ENCODE peak calls at places on chromosomes 1 and 21, in seven cellular contexts. L is astrocyte, K is kidney, Y is uterus, C is A549, N is psoas muscle, H is sigmoid colon. U is an unnamed sample.

GRCh38 chr1:41496080-41497055 is 11.9 kb upstream of the EDN2 start:
- DNase-seq in Y (peak; percentile 92), N (peak; percentile 97), K (peak; percentile 98), H (peak; percentile 97), L (peak; percentile 72), C (no peak), U (peak; percentile 85)

GRCh38 chr1:171643156-171643555 is 9.3 kb downstream of the MYOC start:
- DNase-seq in N (no peak), Y (no peak), L (no peak), H (no peak), C (no peak), K (no peak), U (no peak)

GRCh38 chr1:236603896-236604217 is 459 bp downstream of the HEATR1 start:
- DNase-seq in L (peak; percentile 47), N (no peak), C (peak; percentile 14), H (no peak), Y (no peak), K (no peak), U (peak; percentile 66)

GRCh38 chr1:3359346-3360157 is 94.9 kb upstream of the ARHGEF16 start:
- DNase-seq in H (no peak), N (no peak), C (no peak), Y (no peak), L (no peak), K (no peak), U (no peak)

GRCh38 chr21:38849776-38850175 is 44.0 kb downstream of the ETS2 start:
- DNase-seq in H (no peak), L (no peak), C (no peak), K (no peak), Y (no peak), N (no peak), U (no peak)

GRCh38 chr1:160129046-160129445 is 13.5 kb downstream of the ATP1A2 start:
- DNase-seq in K (peak; percentile 12), C (no peak), N (peak; percentile 81), L (peak; percentile 15), H (peak; percentile 33), Y (no peak), U (no peak)

GRCh38 chr1:181033128-181033798 is 520 bp upstream of the MR1 start:
- DNase-seq in L (no peak), C (no peak), K (no peak), Y (peak; percentile 40), H (peak; percentile 81), N (no peak), U (peak; percentile 33)

GRCh38 chr1:232624892-232625291 is 5.0 kb downstream of the SIPA1L2 start:
- DNase-seq in Y (no peak), N (no peak), L (peak; percentile 12), C (no peak), H (no peak), K (no peak), U (no peak)

GRCh38 chr1:59414406-59415133 is 117.7 kb downstream of the FGGY start:
- DNase-seq in L (peak; percentile 85), N (no peak), K (no peak), C (no peak), H (no peak), Y (no peak), U (no peak)

GRCh38 chr1:199089393-199090122 is 450.7 kb downstream of the PTPRC start:
- DNase-seq in H (no peak), C (no peak), Y (no peak), L (no peak), N (no peak), K (no peak), U (no peak)

GRCh38 chr1:220426989-220427388 is 100.9 kb upstream of the MARK1 start:
- DNase-seq in C (no peak), K (no peak), H (no peak), L (no peak), N (no peak), Y (no peak), U (peak; percentile 21)

GRCh38 chr1:44154049-44154448 is 12.6 kb upstream of the KLF18 start:
- DNase-seq in N (no peak), L (peak; percentile 12), Y (no peak), H (no peak), C (no peak), K (no peak), U (no peak)

GRCh38 chr1:44347280-44347679 is 7.8 kb downstream of the ERI3 start:
- DNase-seq in N (no peak), C (no peak), H (no peak), Y (no peak), K (no peak), L (peak; percentile 41), U (no peak)

GRCh38 chr1:154624756-154625643 is 17.0 kb upstream of the ADAR start:
- DNase-seq in K (no peak), N (no peak), Y (no peak), C (no peak), L (peak; percentile 97), H (no peak), U (no peak)

GRCh38 chr1:154628122-154628405 is 20.1 kb upstream of the ADAR start:
- DNase-seq in C (no peak), Y (no peak), N (no peak), H (no peak), L (no peak), K (no peak), U (no peak)

GRCh38 chr1:154626456-154627246 is 18.7 kb upstream of the ADAR start:
- DNase-seq in Y (no peak), N (no peak), C (no peak), L (no peak), K (no peak), H (no peak), U (peak; percentile 43)

GRCh38 chr1:154629160-154630073 is 21.4 kb upstream of the ADAR start:
- DNase-seq in Y (no peak), L (peak; percentile 32), C (no peak), H (no peak), K (no peak), N (no peak), U (no peak)

DNA sequence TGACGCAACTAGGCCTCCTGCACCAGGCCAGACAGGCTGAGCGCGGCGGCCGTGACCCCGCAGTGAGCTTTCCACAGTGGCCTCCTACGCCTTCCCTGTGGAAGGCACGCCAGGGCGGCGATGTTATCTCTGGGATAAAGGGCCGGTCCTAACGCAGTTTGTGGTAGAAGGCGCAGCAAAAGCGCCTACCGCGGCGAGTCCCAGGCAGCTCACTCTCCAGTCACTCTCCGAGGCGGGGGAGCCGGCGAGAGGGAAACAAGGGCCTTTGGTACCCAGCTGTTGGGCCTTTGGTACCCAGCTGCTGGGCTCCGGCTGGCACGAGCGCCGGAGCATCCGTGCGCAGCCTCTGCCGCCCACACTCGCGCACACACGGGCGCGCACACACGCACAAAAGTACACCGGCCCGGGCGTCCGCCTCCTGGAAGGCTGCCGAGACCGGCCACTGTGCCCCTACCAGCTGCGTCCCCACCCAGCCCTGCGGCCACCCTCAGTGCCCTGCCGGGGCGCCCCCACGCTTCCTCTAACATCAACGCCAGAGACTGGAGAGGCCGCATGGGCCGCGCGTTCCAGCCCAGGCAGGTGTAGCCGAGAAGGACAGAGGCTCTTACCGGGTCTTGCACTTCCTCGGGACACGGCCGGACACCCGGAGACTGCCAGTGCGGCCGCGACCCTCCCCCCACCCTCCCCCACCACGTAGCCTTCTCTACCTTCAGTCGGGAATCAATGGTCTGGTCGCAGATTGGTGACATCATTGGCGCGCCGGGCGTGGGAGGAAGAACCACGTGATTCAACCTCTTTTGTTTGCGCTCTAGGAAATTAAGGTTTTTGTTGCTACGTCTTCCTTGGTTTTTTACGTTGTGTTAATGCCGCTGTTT is 19.5 kb upstream of the ADAR start:
- DNase-seq in H (peak; percentile 93), N (peak; percentile 93), C (peak; percentile 78), K (peak; percentile 94), L (peak; percentile 84), Y (peak; percentile 90), U (peak; percentile 95)
- TF ChIP-seq CTCF in H (no peak), N (no peak), C (no peak), K (no peak), L (no peak), Y (no peak), U (no peak)

GRCh38 chr1:242870944-242871343 is 346.4 kb upstream of the PLD5 start:
- DNase-seq in Y (no peak), L (no peak), H (no peak), C (no peak), N (no peak), K (no peak), U (no peak)

GRCh38 chr1:242871631-242872030 is 347.1 kb upstream of the PLD5 start:
- DNase-seq in K (no peak), C (no peak), H (no peak), N (no peak), L (no peak), Y (no peak), U (no peak)

GRCh38 chr1:242872521-242872920 is 348.0 kb upstream of the PLD5 start:
- DNase-seq in L (no peak), H (no peak), K (no peak), Y (no peak), C (no peak), N (no peak), U (no peak)

GRCh38 chr1:242876021-242876420 is 351.5 kb upstream of the PLD5 start:
- DNase-seq in K (no peak), N (no peak), L (no peak), Y (no peak), C (peak; percentile 21), H (no peak), U (no peak)

DNA sequence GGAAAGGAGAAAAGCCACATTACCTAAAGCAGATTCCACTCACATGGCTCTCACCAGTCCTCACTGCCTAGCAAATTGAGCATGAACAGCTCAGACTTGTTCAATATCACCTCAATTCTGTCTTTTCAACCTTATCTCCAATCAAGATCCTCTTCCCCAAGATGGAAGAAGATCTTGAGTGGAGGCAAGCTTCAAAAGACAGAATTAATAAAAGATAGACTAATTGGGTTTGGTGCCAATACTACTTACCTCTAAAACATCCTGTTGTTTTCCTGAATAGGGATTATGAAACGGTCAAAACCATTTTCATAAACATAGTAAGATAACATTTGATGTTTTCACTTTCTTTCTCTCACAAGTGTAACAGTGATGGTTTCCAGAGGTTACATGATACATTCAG is 349.2 kb upstream of the PLD5 start:
- DNase-seq in N (no peak), L (no peak), Y (no peak), K (no peak), H (no peak), C (no peak), U (no peak)
- H3K27ac ChIP-seq in N (no peak overlapping the region), L (no peak overlapping the region), Y (no peak overlapping the region), K (no peak overlapping the region), H (no peak overlapping the region), C (no peak overlapping the region), U (no peak overlapping the region)

GRCh38 chr1:22806584-22806983 is 95.9 kb downstream of the EPHB2 start:
- DNase-seq in K (no peak), L (no peak), N (no peak), H (no peak), C (no peak), Y (no peak), U (no peak)
- TF ChIP-seq CTCF in K (no peak), L (no peak), N (no peak), H (no peak), C (no peak), Y (no peak), U (no peak)

DNA sequence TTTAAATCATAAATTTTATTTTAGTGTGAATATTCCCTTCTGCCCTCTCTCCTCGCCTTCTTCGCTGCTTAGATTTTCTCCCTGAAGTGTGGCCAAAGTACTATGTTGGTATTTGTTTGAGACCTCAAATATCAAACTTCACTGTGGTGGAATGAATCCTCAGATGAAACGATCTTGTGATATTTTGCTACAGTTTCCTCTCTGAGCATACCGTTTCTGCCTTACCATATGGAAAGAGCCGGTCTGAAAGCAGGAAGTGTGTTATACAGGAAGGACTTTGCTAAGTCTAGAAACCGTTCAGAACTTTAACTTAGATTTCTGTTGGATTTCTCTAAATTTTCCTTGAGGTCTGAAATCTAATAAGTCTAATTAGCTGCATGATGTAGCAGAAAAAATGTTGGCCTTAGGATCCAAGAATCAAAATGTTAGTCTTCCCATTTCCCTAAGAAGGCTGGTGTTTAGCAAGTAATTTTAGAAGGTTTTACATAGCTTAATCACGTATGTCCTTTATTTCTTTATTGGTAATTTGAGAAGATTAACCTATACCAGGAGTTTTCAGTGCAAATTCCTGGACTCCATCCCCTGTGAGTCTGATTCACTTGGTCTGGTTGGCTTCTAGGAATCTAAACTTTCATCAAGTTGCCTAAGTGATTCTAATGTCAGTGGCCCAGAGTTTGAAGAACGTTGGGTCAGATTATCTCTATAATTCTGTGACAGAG is 30.7 kb downstream of the SDCCAG8 start:
- DNase-seq in C (no peak), Y (no peak), L (peak; percentile 67), H (no peak), K (no peak), N (no peak), U (no peak)
- H3K27ac ChIP-seq in C (peak overlapping the region; percentile 59), Y (no peak overlapping the region), L (peak overlapping the region; percentile 80), H (no peak overlapping the region), K (no peak overlapping the region), N (peak overlapping the region; percentile 23), U (no peak overlapping the region)